ENCODE peak calls at places on chromosome 19, in four cellular contexts. I, G, S and O are unnamed samples.

GRCh38 chr19:3276341-3276799 is 51.9 kb downstream of the CELF5 start:
- DNase-seq in G (peak), I (no peak), S (no peak), O (no peak)

GRCh38 chr19:10769533-10770491 is 51.9 kb downstream of the DNM2 start:
- DNase-seq in S (peak), I (no peak), G (peak), O (peak)

GRCh38 chr19:49889687-49890348 is 6.9 kb downstream of the IL4I1 start:
- DNase-seq in I (no peak), G (peak), S (peak), O (peak)

GRCh38 chr19:1408300-1409203 is 1.2 kb downstream of the DAZAP1 start:
- DNase-seq in S (no peak), I (no peak), G (peak), O (peak)

GRCh38 chr19:47309608-47310007 is at the start of gene C5AR1:
- DNase-seq in I (no peak), S (peak), G (no peak), O (no peak)

GRCh38 chr19:5358173-5358800 is 17.7 kb upstream of the PTPRS start:
- DNase-seq in S (no peak), G (peak), I (no peak), O (no peak)

GRCh38 chr19:51727349-51727880 is 3.6 kb upstream of the HAS1 start:
- DNase-seq in I (no peak), S (no peak), G (peak), O (no peak)

GRCh38 chr19:43711751-43712355 is 4.0 kb upstream of the IRGC start:
- DNase-seq in G (peak), I (no peak), S (no peak), O (no peak)

GRCh38 chr19:27733551-27734266 is 1479.2 kb downstream of the UQCRFS1 start:
- DNase-seq in I (no peak), G (no peak), S (no peak), O (no peak)

GRCh38 chr19:3389876-3390361 is 23.5 kb downstream of the NFIC start:
- DNase-seq in I (no peak), G (no peak), S (no peak), O (no peak)

GRCh38 chr19:45311640-45312039 is 11.0 kb downstream of the CKM start:
- DNase-seq in I (no peak), G (peak), S (no peak), O (no peak)

GRCh38 chr19:48333467-48334384 is 8.4 kb downstream of the EMP3 start:
- DNase-seq in G (peak), S (peak), I (peak), O (peak)

GRCh38 chr19:49812997-49813861 is at the start of gene FUZ:
- DNase-seq in I (peak), S (peak), G (peak), O (peak)

GRCh38 chr19:53553865-53554791 is 16.2 kb downstream of the ZNF331 start:
- DNase-seq in I (peak), G (peak), S (peak), O (peak)

GRCh38 chr19:31232871-31233270 is 116.4 kb downstream of the TSHZ3 start:
- DNase-seq in S (no peak), I (peak), G (peak), O (no peak)

GRCh38 chr19:35027851-35028599 is 2.2 kb upstream of the SCN1B start:
- DNase-seq in I (no peak), S (no peak), G (no peak), O (no peak)